ENCODE peak calls at places on chromosomes 2 and 18, in four cellular contexts. R is AG04450; Q is activated T-cell treated with anti-CD3 and anti-CD28 coated beads, Interleukin-2, amount 50 U/mL, for 4 hours; I is choroid plexus epithelial cell. H is an unnamed sample.

GRCh38 chr2:74383254-74383653 is 3.1 kb upstream of the DCTN1 start:
- DNase-seq in I (peak; percentile 86), Q (no peak), R (peak; percentile 44), H (no peak)

GRCh38 chr2:19349911-19350677 is 8.3 kb downstream of the OSR1 start:
- DNase-seq in Q (peak; percentile 47), R (no peak), I (peak; percentile 54), H (no peak)

GRCh38 chr2:190615555-190616200 is 33.2 kb upstream of the NAB1 start:
- DNase-seq in R (no peak), Q (no peak), I (no peak), H (no peak)

GRCh38 chr18:58584219-58585127 is 44.4 kb downstream of the ALPK2 start:
- DNase-seq in R (no peak), I (peak; percentile 75), Q (no peak), H (no peak)

GRCh38 chr2:128237911-128238697 is 80.6 kb downstream of the HS6ST1 start:
- DNase-seq in Q (no peak), I (no peak), R (no peak), H (no peak)

GRCh38 chr2:113877651-113878594 is 12.0 kb upstream of the ACTR3 start:
- DNase-seq in R (no peak), Q (no peak), I (peak; percentile 53), H (no peak)

GRCh38 chr2:28253543-28253942 is 139.1 kb upstream of the FOSL2 start:
- DNase-seq in I (no peak), Q (no peak), R (no peak), H (no peak)

GRCh38 chr2:157936464-157936863 is 60.3 kb upstream of the ACVR1 start:
- DNase-seq in I (no peak), R (no peak), Q (no peak), H (no peak)

GRCh38 chr2:96699621-96700020 is 40.2 kb downstream of the LMAN2L start:
- DNase-seq in Q (no peak), R (no peak), I (no peak), H (no peak)

GRCh38 chr2:186059096-186059495 is 320.5 kb downstream of the FSIP2 start:
- DNase-seq in I (peak; percentile 29), Q (no peak), R (no peak), H (no peak)